ENCODE peak calls at places on chromosomes 1 and 21, in six cellular contexts. W, Q, T, L, H and S are unnamed samples.

GRCh38 chr1:8394456-8395321 is 76.8 kb downstream of the SLC45A1 start:
- DNase-seq in W (peak; percentile 7), Q (no peak), T (peak; percentile 91), L (no peak), H (no peak), S (no peak)

GRCh38 chr1:179506199-179506598 is 69.5 kb downstream of the NPHS2 start:
- DNase-seq in W (no peak), Q (no peak), T (no peak), L (no peak), H (no peak), S (no peak)

GRCh38 chr21:25370311-25370744 is 237.0 kb downstream of the MRPL39 start:
- DNase-seq in W (no peak), Q (no peak), T (peak; percentile 92), L (no peak), H (no peak), S (no peak)

GRCh38 chr1:80217377-80217986 is 1211.0 kb upstream of the ADGRL4 start:
- DNase-seq in W (no peak), Q (no peak), T (peak; percentile 74), L (no peak), H (no peak), S (peak; percentile 26)

GRCh38 chr1:182206628-182207239 is 145.2 kb upstream of the ZNF648 start:
- DNase-seq in W (no peak), Q (no peak), T (peak; percentile 7), L (peak; percentile 79), H (no peak), S (no peak)

GRCh38 chr1:22832414-22832786 is 121.8 kb downstream of the EPHB2 start:
- DNase-seq in W (no peak), Q (no peak), T (no peak), L (no peak), H (no peak), S (no peak)

GRCh38 chr1:246219508-246220030 is 287.5 kb downstream of the SMYD3 start:
- DNase-seq in W (no peak), Q (no peak), T (no peak), L (no peak), H (no peak), S (no peak)

GRCh38 chr1:235633220-235633540 is 16.4 kb downstream of the GNG4 start:
- DNase-seq in W (no peak), Q (no peak), T (no peak), L (no peak), H (no peak), S (no peak)

GRCh38 chr1:156592910-156593732 is 1.5 kb downstream of the NAXE start:
- DNase-seq in W (no peak), Q (no peak), T (no peak), L (no peak), H (no peak), S (no peak)

GRCh38 chr1:110765640-110766335 is 91.0 kb upstream of the KCNA3 start:
- DNase-seq in W (no peak), Q (no peak), T (peak; percentile 67), L (no peak), H (no peak), S (no peak)

GRCh38 chr21:33427051-33427450 is 23.8 kb downstream of the IFNGR2 start:
- DNase-seq in W (no peak), Q (no peak), T (no peak), L (no peak), H (no peak), S (no peak)

GRCh38 chr1:156935719-156936118 is 15.3 kb downstream of the LRRC71 start:
- DNase-seq in W (no peak), Q (no peak), T (no peak), L (no peak), H (no peak), S (no peak)

GRCh38 chr1:217140041-217140901 is 417.0 kb upstream of the ESRRG start:
- DNase-seq in W (no peak), Q (no peak), T (no peak), L (no peak), H (no peak), S (no peak)

GRCh38 chr1:87985071-87985470 is 656.4 kb downstream of the LMO4 start:
- DNase-seq in W (no peak), Q (no peak), T (no peak), L (no peak), H (no peak), S (no peak)

GRCh38 chr21:42032968-42033367 is 22.8 kb upstream of the ZBTB21 start:
- DNase-seq in W (no peak), Q (peak; percentile 35), T (no peak), L (no peak), H (no peak), S (no peak)

GRCh38 chr1:204130178-204130577 is 21.7 kb downstream of the ETNK2 start:
- DNase-seq in W (no peak), Q (no peak), T (no peak), L (peak; percentile 70), H (no peak), S (no peak)

GRCh38 chr1:35656863-35657232 is 15.5 kb upstream of the PSMB2 start:
- DNase-seq in W (no peak), Q (no peak), T (no peak), L (no peak), H (no peak), S (no peak)

GRCh38 chr1:151510020-151510405 is 1.2 kb upstream of the CGN start:
- DNase-seq in W (no peak), Q (no peak), T (no peak), L (no peak), H (no peak), S (no peak)

GRCh38 chr1:110645172-110645571 is 29.6 kb downstream of the KCNA3 start:
- DNase-seq in W (no peak), Q (no peak), T (no peak), L (no peak), H (no peak), S (no peak)

GRCh38 chr1:93093332-93094006 is 14.4 kb downstream of the MTF2 start:
- DNase-seq in W (no peak), Q (no peak), T (no peak), L (no peak), H (no peak), S (no peak)

GRCh38 chr21:21714396-21714795 is 716.2 kb downstream of the NCAM2 start:
- DNase-seq in W (no peak), Q (no peak), T (peak; percentile 51), L (no peak), H (no peak), S (no peak)

GRCh38 chr1:108678696-108679095 is 13.4 kb upstream of the PRPF38B start:
- DNase-seq in W (no peak), Q (no peak), T (no peak), L (no peak), H (no peak), S (no peak)

GRCh38 chr1:208799186-208799585 is 555.0 kb upstream of the PLXNA2 start:
- DNase-seq in W (no peak), Q (no peak), T (no peak), L (no peak), H (no peak), S (peak; percentile 30)

GRCh38 chr21:41482321-41482720 is 25.6 kb downstream of the TMPRSS2 start:
- DNase-seq in W (no peak), Q (no peak), T (peak; percentile 18), L (no peak), H (no peak), S (no peak)

GRCh38 chr1:21311016-21311415 is 20.8 kb upstream of the ECE1 start:
- DNase-seq in W (no peak), Q (no peak), T (no peak), L (no peak), H (no peak), S (no peak)

GRCh38 chr21:33206771-33207290 is 22.9 kb upstream of the IFNAR2 start:
- DNase-seq in W (no peak), Q (peak; percentile 57), T (no peak), L (no peak), H (no peak), S (no peak)

GRCh38 chr1:109500886-109501285 is 7.0 kb downstream of the CYB561D1 start:
- DNase-seq in W (no peak), Q (no peak), T (peak; percentile 81), L (peak; percentile 68), H (no peak), S (no peak)

GRCh38 chr21:38306833-38307232 is 50.0 kb downstream of the KCNJ15 start:
- DNase-seq in W (no peak), Q (no peak), T (peak; percentile 96), L (no peak), H (no peak), S (no peak)

GRCh38 chr1:24318988-24319863 is at the start of gene GRHL3:
- DNase-seq in W (no peak), Q (peak; percentile 67), T (no peak), L (no peak), H (no peak), S (no peak)

GRCh38 chr1:37605061-37605650 is 9.4 kb upstream of the GNL2 start:
- DNase-seq in W (no peak), Q (no peak), T (peak; percentile 28), L (no peak), H (no peak), S (no peak)

GRCh38 chr1:192929606-192930005 is 120.8 kb downstream of the RGS2 start:
- DNase-seq in W (no peak), Q (no peak), T (no peak), L (no peak), H (no peak), S (no peak)

GRCh38 chr1:236064674-236065508 is at the start of gene NID1:
- DNase-seq in W (no peak), Q (peak; percentile 74), T (peak; percentile 76), L (peak; percentile 91), H (peak; percentile 10), S (peak; percentile 84)

GRCh38 chr1:66968574-66968973 is 43.8 kb downstream of the MIER1 start:
- DNase-seq in W (no peak), Q (no peak), T (no peak), L (no peak), H (no peak), S (no peak)

GRCh38 chr1:29249170-29249691 is 12.9 kb downstream of the PTPRU start:
- DNase-seq in W (no peak), Q (no peak), T (no peak), L (no peak), H (no peak), S (no peak)

GRCh38 chr1:39305555-39305954 is 101.1 kb downstream of the MACF1 start:
- DNase-seq in W (no peak), Q (no peak), T (no peak), L (no peak), H (no peak), S (no peak)

GRCh38 chr1:8604041-8604942 is 213.1 kb downstream of the RERE start:
- DNase-seq in W (no peak), Q (no peak), T (no peak), L (no peak), H (no peak), S (no peak)

GRCh38 chr21:42362700-42363099 is 3.6 kb downstream of the TFF1 start:
- DNase-seq in W (no peak), Q (no peak), T (no peak), L (no peak), H (no peak), S (no peak)

GRCh38 chr1:31880957-31881697 is 57.0 kb downstream of the PTP4A2 start:
- DNase-seq in W (no peak), Q (no peak), T (no peak), L (no peak), H (no peak), S (no peak)

GRCh38 chr1:212479188-212479587 is 46.5 kb downstream of the NENF start:
- DNase-seq in W (no peak), Q (no peak), T (no peak), L (no peak), H (no peak), S (no peak)